ENCODE peak calls at places on chromosomes 12 and 14, in eight cellular contexts. One of them, this sample, is unnamed.

GRCh38 chr12:26068503-26068902 is 56.3 kb downstream of the BHLHE41 start:
- ATAC-seq in memory B cell: no peak
- ATAC-seq in lower lobe of right lung: no peak
- ATAC-seq in activated T-cell treated with anti-CD3 and anti-CD28 coated beads, Interleukin-2, amount 50 U/mL, for 4 hours: no peak
- ATAC-seq in HCT116: no peak
- ATAC-seq in Right ventricle myocardium superior: no peak
- ATAC-seq in SK-N-SH treated with all-trans-retinoic acid at 6 μM for 48 hours: no peak
- ATAC-seq in CD8-positive, alpha-beta T cell: no peak
- ATAC-seq in this sample: no peak

GRCh38 chr12:75909714-75910451 is 121.7 kb downstream of the PHLDA1 start:
- ATAC-seq in CD8-positive, alpha-beta T cell: no peak
- ATAC-seq in Right ventricle myocardium superior: peak; percentile 10
- ATAC-seq in HCT116: no peak
- ATAC-seq in SK-N-SH treated with all-trans-retinoic acid at 6 μM for 48 hours: no peak
- ATAC-seq in lower lobe of right lung: no peak
- ATAC-seq in memory B cell: no peak
- ATAC-seq in activated T-cell treated with anti-CD3 and anti-CD28 coated beads, Interleukin-2, amount 50 U/mL, for 4 hours: no peak
- ATAC-seq in this sample: no peak

GRCh38 chr14:103007555-103007954 is 49.8 kb downstream of the CDC42BPB start:
- ATAC-seq in CD8-positive, alpha-beta T cell: no peak
- ATAC-seq in SK-N-SH treated with all-trans-retinoic acid at 6 μM for 48 hours: no peak
- ATAC-seq in lower lobe of right lung: peak; percentile 30
- ATAC-seq in Right ventricle myocardium superior: peak; percentile 13
- ATAC-seq in HCT116: no peak
- ATAC-seq in memory B cell: no peak
- ATAC-seq in activated T-cell treated with anti-CD3 and anti-CD28 coated beads, Interleukin-2, amount 50 U/mL, for 4 hours: no peak
- ATAC-seq in this sample: no peak

GRCh38 chr14:30114051-30114450 is 186.4 kb upstream of the PRKD1 start:
- ATAC-seq in memory B cell: no peak
- ATAC-seq in activated T-cell treated with anti-CD3 and anti-CD28 coated beads, Interleukin-2, amount 50 U/mL, for 4 hours: no peak
- ATAC-seq in CD8-positive, alpha-beta T cell: no peak
- ATAC-seq in Right ventricle myocardium superior: no peak
- ATAC-seq in HCT116: no peak
- ATAC-seq in lower lobe of right lung: no peak
- ATAC-seq in SK-N-SH treated with all-trans-retinoic acid at 6 μM for 48 hours: no peak
- ATAC-seq in this sample: no peak

GRCh38 chr14:103199141-103199540 is 75.9 kb downstream of the TNFAIP2 start:
- ATAC-seq in HCT116: no peak
- ATAC-seq in Right ventricle myocardium superior: peak; percentile 70
- ATAC-seq in SK-N-SH treated with all-trans-retinoic acid at 6 μM for 48 hours: no peak
- ATAC-seq in activated T-cell treated with anti-CD3 and anti-CD28 coated beads, Interleukin-2, amount 50 U/mL, for 4 hours: no peak
- ATAC-seq in memory B cell: no peak
- ATAC-seq in lower lobe of right lung: peak; percentile 45
- ATAC-seq in CD8-positive, alpha-beta T cell: no peak
- ATAC-seq in this sample: no peak

GRCh38 chr12:50222275-50222783 is 55.2 kb upstream of the CERS5 start:
- ATAC-seq in HCT116: peak; percentile 44
- ATAC-seq in Right ventricle myocardium superior: peak; percentile 89
- ATAC-seq in activated T-cell treated with anti-CD3 and anti-CD28 coated beads, Interleukin-2, amount 50 U/mL, for 4 hours: peak; percentile 20
- ATAC-seq in CD8-positive, alpha-beta T cell: peak; percentile 56
- ATAC-seq in SK-N-SH treated with all-trans-retinoic acid at 6 μM for 48 hours: peak; percentile 91
- ATAC-seq in lower lobe of right lung: peak; percentile 79
- ATAC-seq in memory B cell: peak; percentile 42
- ATAC-seq in this sample: peak; percentile 40

GRCh38 chr14:76872796-76873432 is 46.7 kb downstream of the LRRC74A start:
- ATAC-seq in CD8-positive, alpha-beta T cell: peak; percentile 89
- ATAC-seq in SK-N-SH treated with all-trans-retinoic acid at 6 μM for 48 hours: peak; percentile 71
- ATAC-seq in Right ventricle myocardium superior: peak; percentile 54
- ATAC-seq in memory B cell: peak; percentile 70
- ATAC-seq in HCT116: peak; percentile 60
- ATAC-seq in lower lobe of right lung: peak; percentile 63
- ATAC-seq in activated T-cell treated with anti-CD3 and anti-CD28 coated beads, Interleukin-2, amount 50 U/mL, for 4 hours: peak; percentile 68
- ATAC-seq in this sample: peak; percentile 64

GRCh38 chr12:29041621-29042020 is 107.5 kb upstream of the FAR2 start:
- ATAC-seq in Right ventricle myocardium superior: no peak
- ATAC-seq in CD8-positive, alpha-beta T cell: no peak
- ATAC-seq in SK-N-SH treated with all-trans-retinoic acid at 6 μM for 48 hours: peak; percentile 84
- ATAC-seq in memory B cell: no peak
- ATAC-seq in HCT116: peak; percentile 86
- ATAC-seq in lower lobe of right lung: no peak
- ATAC-seq in activated T-cell treated with anti-CD3 and anti-CD28 coated beads, Interleukin-2, amount 50 U/mL, for 4 hours: no peak
- ATAC-seq in this sample: no peak

GRCh38 chr14:60637490-60638452 is 11.5 kb downstream of the SIX1 start:
- ATAC-seq in lower lobe of right lung: peak; percentile 59
- ATAC-seq in memory B cell: no peak
- ATAC-seq in SK-N-SH treated with all-trans-retinoic acid at 6 μM for 48 hours: peak; percentile 37
- ATAC-seq in CD8-positive, alpha-beta T cell: no peak
- ATAC-seq in Right ventricle myocardium superior: no peak
- ATAC-seq in activated T-cell treated with anti-CD3 and anti-CD28 coated beads, Interleukin-2, amount 50 U/mL, for 4 hours: peak; percentile 38
- ATAC-seq in HCT116: no peak
- ATAC-seq in this sample: peak; percentile 7

GRCh38 chr14:23660290-23661226 is 24.4 kb downstream of the DHRS2 start:
- ATAC-seq in lower lobe of right lung: peak; percentile 51
- ATAC-seq in activated T-cell treated with anti-CD3 and anti-CD28 coated beads, Interleukin-2, amount 50 U/mL, for 4 hours: no peak
- ATAC-seq in Right ventricle myocardium superior: no peak
- ATAC-seq in memory B cell: no peak
- ATAC-seq in CD8-positive, alpha-beta T cell: peak; percentile 54
- ATAC-seq in SK-N-SH treated with all-trans-retinoic acid at 6 μM for 48 hours: no peak
- ATAC-seq in HCT116: no peak
- ATAC-seq in this sample: no peak

This sample was measured in activated T-helper 17 cell treated with anti-CD3 and anti-CD28 coated beads, Interleukin-2, amount 50 U/mL, for 72 hours.